ENCODE peak calls at places on chromosomes 7 and 10, in seven cellular contexts. P, H, T, E, M, U and K are unnamed samples.

GRCh38 chr7:81600608-81601007 is 169.2 kb downstream of the HGF start:
- DNase-seq in T (no peak), H (no peak), P (peak; percentile 91), U (no peak), M (no peak), E (no peak), K (peak; percentile 59)

GRCh38 chr10:60312818-60313588 is 76.7 kb downstream of the ANK3 start:
- DNase-seq in T (no peak), E (no peak), M (no peak), H (no peak), U (no peak), P (peak; percentile 29), K (peak; percentile 68)

GRCh38 chr10:32073676-32074075 is 17.5 kb upstream of the KIF5B start:
- DNase-seq in H (no peak), P (peak; percentile 62), E (no peak), U (no peak), M (no peak), T (no peak), K (peak; percentile 10)

GRCh38 chr7:516606-517456 is 2.8 kb downstream of the PDGFA start:
- DNase-seq in T (no peak), P (peak; percentile 74), U (peak; percentile 77), E (peak; percentile 56), M (no peak), H (peak; percentile 21), K (peak; percentile 65)

GRCh38 chr10:112359606-112360307 is 14.2 kb upstream of the ACSL5 start:
- DNase-seq in P (no peak), M (no peak), E (no peak), T (no peak), H (no peak), U (no peak), K (no peak)

GRCh38 chr7:26317211-26317610 is 25.5 kb downstream of the SNX10 start:
- DNase-seq in T (no peak), H (no peak), E (no peak), M (no peak), P (no peak), U (no peak), K (no peak)

GRCh38 chr7:31249671-31250070 is 90.9 kb downstream of the NEUROD6 start:
- DNase-seq in P (no peak), M (no peak), T (no peak), H (no peak), E (no peak), U (no peak), K (no peak)

GRCh38 chr10:125192620-125193019 is 32.3 kb upstream of the CTBP2 start:
- DNase-seq in U (no peak), T (no peak), P (no peak), H (no peak), E (no peak), M (no peak), K (no peak)

GRCh38 chr7:38207843-38208242 is 29.8 kb downstream of the STARD3NL start:
- DNase-seq in P (no peak), T (no peak), M (no peak), E (no peak), H (no peak), U (no peak), K (no peak)

GRCh38 chr7:91293136-91293535 is 28.9 kb downstream of the FZD1 start:
- DNase-seq in U (no peak), H (no peak), P (no peak), M (no peak), E (no peak), T (no peak), K (no peak)

GRCh38 chr7:131244259-131244852 is 83.3 kb upstream of the MKLN1 start:
- DNase-seq in U (no peak), H (no peak), T (no peak), M (no peak), E (no peak), P (peak; percentile 82), K (peak; percentile 64)

GRCh38 chr7:142507799-142508198 is 241.5 kb upstream of the PRSS1 start:
- DNase-seq in P (no peak), E (no peak), H (no peak), M (no peak), U (no peak), T (no peak), K (no peak)

GRCh38 chr10:43904831-43905230 is 256.1 kb upstream of the ZNF32 start:
- DNase-seq in U (no peak), T (no peak), E (no peak), H (no peak), M (no peak), P (no peak), K (no peak)

GRCh38 chr7:75691793-75692543 is 46.8 kb downstream of the HIP1 start:
- DNase-seq in P (no peak), H (no peak), T (no peak), M (no peak), U (no peak), E (no peak), K (no peak)

GRCh38 chr7:98357751-98358161 is 43.1 kb downstream of the BAIAP2L1 start:
- DNase-seq in E (no peak), H (no peak), P (peak; percentile 59), T (no peak), M (no peak), U (no peak), K (peak; percentile 73)

GRCh38 chr7:103680161-103681144 is 234.4 kb upstream of the SLC26A5 start:
- DNase-seq in M (no peak), T (no peak), E (no peak), H (no peak), P (no peak), U (no peak), K (no peak)

GRCh38 chr7:97578225-97578624 is 153.7 kb upstream of the TAC1 start:
- DNase-seq in E (no peak), H (no peak), M (no peak), P (no peak), U (no peak), T (no peak), K (no peak)

GRCh38 chr10:62815373-62816111 is 624 bp downstream of the EGR2 start:
- DNase-seq in P (peak; percentile 26), U (peak; percentile 21), T (no peak), E (peak; percentile 20), M (peak; percentile 16), H (no peak), K (peak; percentile 13)

GRCh38 chr10:61901829-61902447 is 439 bp downstream of the ARID5B start:
- DNase-seq in T (no peak), H (no peak), E (peak; percentile 12), P (peak; percentile 46), U (no peak), M (peak; percentile 3), K (no peak)

GRCh38 chr7:123748171-123748733 is 551 bp downstream of the WASL start:
- DNase-seq in T (peak; percentile 20), P (peak; percentile 36), H (no peak), E (peak; percentile 58), U (peak; percentile 53), M (no peak), K (peak; percentile 14)

GRCh38 chr7:68246189-68246633 is 1249.6 kb downstream of the TYW1 start:
- DNase-seq in E (peak; percentile 36), H (no peak), T (no peak), U (no peak), P (no peak), M (peak; percentile 91), K (no peak)